ENCODE peak calls at places on chromosome 3, in seven cellular contexts. Y is WERI-Rb-1, L is cardiac fibroblast, A is testis, X is psoas muscle, V is AG04450, Z is tibial artery. W is an unnamed sample.
A peak's percentile ranks its signal among the peaks of the same experiment; 100 is the strongest.

GRCh38 chr3:23108651-23109050 is 94.5 kb upstream of the UBE2E2 start:
- DNase-seq in X (no peak), A (no peak), L (no peak), Y (no peak), V (no peak), Z (no peak), W (no peak)

GRCh38 chr3:23750573-23751484 is 54.9 kb upstream of the UBE2E1 start:
- DNase-seq in A (no peak), L (no peak), X (no peak), Y (no peak), Z (no peak), V (no peak), W (no peak)

GRCh38 chr3:115040673-115041286 is 106.3 kb downstream of the ZBTB20 start:
- DNase-seq in L (peak; percentile 72), A (peak; percentile 49), Y (peak; percentile 10), Z (no peak), X (no peak), V (peak; percentile 4), W (peak; percentile 68)

GRCh38 chr3:165283328-165283727 is 87.1 kb upstream of the SLITRK3 start:
- DNase-seq in V (no peak), X (no peak), A (no peak), Z (no peak), L (no peak), Y (no peak), W (no peak)

GRCh38 chr3:123084738-123085237 is 18.0 kb downstream of the PDIA5 start:
- DNase-seq in V (no peak), Z (no peak), L (no peak), Y (no peak), A (peak; percentile 52), X (no peak), W (no peak)

GRCh38 chr3:179194931-179195330 is 46.8 kb downstream of the PIK3CA start:
- DNase-seq in Z (no peak), X (no peak), Y (no peak), V (no peak), A (no peak), L (no peak), W (no peak)

GRCh38 chr3:156633335-156633734 is 41.1 kb upstream of the TIPARP start:
- DNase-seq in A (peak; percentile 95), X (no peak), V (peak; percentile 49), Z (peak; percentile 77), Y (no peak), L (peak; percentile 83), W (peak; percentile 80)

GRCh38 chr3:459376-459710 is 262.8 kb downstream of the CHL1 start:
- DNase-seq in L (no peak), A (no peak), X (no peak), V (no peak), Y (no peak), Z (no peak), W (no peak)

GRCh38 chr3:35394400-35394799 is 244.9 kb upstream of the ARPP21 start:
- DNase-seq in Z (no peak), X (no peak), A (no peak), V (no peak), L (no peak), Y (no peak), W (no peak)

GRCh38 chr3:46693897-46694235 is 387 bp upstream of the ALS2CL start:
- DNase-seq in V (no peak), L (no peak), Z (no peak), Y (no peak), A (peak; percentile 23), X (no peak), W (no peak)

GRCh38 chr3:119240582-119241434 is at the start of gene B4GALT4:
- DNase-seq in Z (peak; percentile 93), A (peak; percentile 91), Y (peak; percentile 85), X (peak; percentile 92), V (peak; percentile 59), L (peak; percentile 90), W (peak; percentile 70)

GRCh38 chr3:34012102-34012461 is 213.7 kb downstream of the PDCD6IP start:
- DNase-seq in L (peak; percentile 82), X (no peak), Y (peak; percentile 44), A (no peak), V (peak; percentile 94), Z (no peak), W (peak; percentile 94)

GRCh38 chr3:65028024-65028423 is 340.2 kb upstream of the ADAMTS9 start:
- DNase-seq in L (no peak), X (no peak), Z (no peak), Y (no peak), A (no peak), V (no peak), W (no peak)

GRCh38 chr3:65024148-65024547 is 336.3 kb upstream of the ADAMTS9 start:
- DNase-seq in A (no peak), L (no peak), V (no peak), X (no peak), Z (no peak), Y (no peak), W (no peak)

GRCh38 chr3:65027335-65027734 is 339.5 kb upstream of the ADAMTS9 start:
- DNase-seq in X (no peak), A (no peak), L (no peak), Y (no peak), V (no peak), Z (no peak), W (no peak)

GRCh38 chr3:65029130-65029529 is 341.3 kb upstream of the ADAMTS9 start:
- DNase-seq in Z (no peak), V (no peak), X (no peak), A (no peak), Y (no peak), L (no peak), W (no peak)

DNA sequence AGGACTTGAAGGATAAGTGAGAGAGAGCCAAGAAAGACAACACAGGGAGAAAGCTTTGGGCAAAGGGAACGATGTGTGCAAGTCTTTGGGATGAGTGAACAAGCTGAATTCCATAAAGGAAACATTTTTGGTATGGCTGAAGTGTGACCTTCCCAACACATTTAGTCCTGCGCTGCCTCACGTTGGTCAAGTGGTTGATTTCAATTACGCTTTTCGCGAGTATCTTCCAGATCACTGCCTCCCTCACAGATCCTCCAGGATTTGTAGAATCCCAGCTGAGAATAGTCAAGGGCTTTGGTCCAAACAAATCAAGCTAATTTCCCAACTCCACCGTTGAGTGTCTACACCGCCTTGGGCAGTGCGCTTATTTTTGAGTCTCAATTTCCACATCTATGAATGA is 338.4 kb upstream of the ADAMTS9 start:
- DNase-seq in V (no peak), X (no peak), Y (no peak), L (no peak), Z (no peak), A (no peak), W (no peak)
- TF ChIP-seq CTCF in V (no peak), X (no peak), Y (no peak), L (no peak), Z (no peak), A (no peak), W (no peak)

GRCh38 chr3:141878812-141879211 is 2.4 kb downstream of the ATP1B3 start:
- DNase-seq in Y (no peak), V (no peak), L (peak; percentile 65), Z (no peak), A (no peak), X (no peak), W (no peak)
- H3K4me3 ChIP-seq in Y (no peak overlapping the region), V (peak overlapping the region; percentile 43), L (peak overlapping the region; percentile 31), Z (peak overlapping the region; percentile 71), A (no peak overlapping the region), X (peak overlapping the region; percentile 82), W (peak overlapping the region; percentile 81)

GRCh38 chr3:133783762-133784161 is 21.9 kb upstream of the SRPRB start:
- DNase-seq in X (no peak), V (no peak), L (no peak), Z (no peak), A (peak; percentile 23), Y (no peak), W (no peak)
- TF ChIP-seq CTCF in X (no peak), V (no peak), L (no peak), Z (no peak), A (no peak), Y (no peak), W (no peak)

GRCh38 chr3:184015381-184016019 is 2.2 kb downstream of the ABCC5 start:
- DNase-seq in V (no peak), Y (peak; percentile 88), Z (no peak), A (peak; percentile 41), X (peak; percentile 69), L (no peak), W (no peak)
- H3K4me3 ChIP-seq in V (no peak overlapping the region), Y (peak overlapping the region; percentile 29), Z (no peak overlapping the region), A (no peak overlapping the region), X (peak overlapping the region; percentile 96), L (no peak overlapping the region), W (no peak overlapping the region)

W was measured in brain microvascular endothelial cell.